ENCODE peak calls at places on chromosomes 5 and 9, in five cellular contexts. One of them, this sample, is unnamed.

GRCh38 chr5:95857185-95857945 is 34.8 kb upstream of the GLRX start:
- DNase-seq in GM12878: no peak
- DNase-seq in HepG2: peak; percentile 93
- DNase-seq in H1: no peak
- DNase-seq in K562: peak; percentile 57
- DNase-seq in this sample: no peak

GRCh38 chr5:153756540-153756939 is 266.1 kb downstream of the GRIA1 start:
- DNase-seq in GM12878: no peak
- DNase-seq in K562: no peak
- DNase-seq in HepG2: no peak
- DNase-seq in H1: no peak
- DNase-seq in this sample: no peak

GRCh38 chr5:141439411-141440141 is 9.3 kb downstream of the PCDHGA12 start:
- DNase-seq in H1: no peak
- DNase-seq in GM12878: no peak
- DNase-seq in HepG2: no peak
- DNase-seq in K562: no peak
- DNase-seq in this sample: no peak

GRCh38 chr5:33479321-33479720 is 38.6 kb downstream of the TARS1 start:
- DNase-seq in K562: no peak
- DNase-seq in H1: no peak
- DNase-seq in HepG2: no peak
- DNase-seq in GM12878: no peak
- DNase-seq in this sample: no peak

GRCh38 chr9:126049896-126050604 is 276.6 kb upstream of the MVB12B start:
- DNase-seq in GM12878: no peak
- DNase-seq in K562: peak; percentile 39
- DNase-seq in H1: no peak
- DNase-seq in HepG2: no peak
- DNase-seq in this sample: no peak

GRCh38 chr9:129979346-129979745 is 63.6 kb downstream of the FNBP1 start:
- DNase-seq in K562: no peak
- DNase-seq in GM12878: no peak
- DNase-seq in H1: no peak
- DNase-seq in HepG2: no peak
- DNase-seq in this sample: no peak

GRCh38 chr9:134923466-134923865 is 5.8 kb upstream of the FCN1 start:
- DNase-seq in HepG2: no peak
- DNase-seq in H1: no peak
- DNase-seq in GM12878: no peak
- DNase-seq in K562: no peak
- DNase-seq in this sample: no peak

GRCh38 chr5:29462261-29462660 is 1731.2 kb upstream of the CDH6 start:
- DNase-seq in GM12878: no peak
- DNase-seq in H1: no peak
- DNase-seq in K562: no peak
- DNase-seq in HepG2: no peak
- DNase-seq in this sample: no peak

GRCh38 chr5:168171901-168172717 is 119.3 kb upstream of the WWC1 start:
- DNase-seq in HepG2: no peak
- DNase-seq in H1: no peak
- DNase-seq in K562: no peak
- DNase-seq in GM12878: no peak
- DNase-seq in this sample: no peak

GRCh38 chr5:173050791-173051190 is 5.4 kb upstream of the CREBRF start:
- DNase-seq in H1: no peak
- DNase-seq in HepG2: no peak
- DNase-seq in GM12878: no peak
- DNase-seq in K562: no peak
- DNase-seq in this sample: no peak

GRCh38 chr9:123044556-123044955 is 11.1 kb downstream of the GPR21 start:
- DNase-seq in H1: no peak
- DNase-seq in HepG2: no peak
- DNase-seq in K562: no peak
- DNase-seq in GM12878: no peak
- DNase-seq in this sample: no peak

GRCh38 chr5:10310073-10310779 is 2.5 kb upstream of the CMBL start:
- DNase-seq in K562: peak; percentile 57
- DNase-seq in HepG2: peak; percentile 9
- DNase-seq in H1: no peak
- DNase-seq in GM12878: no peak
- DNase-seq in this sample: peak; percentile 69

GRCh38 chr9:69809304-69809863 is 11.2 kb upstream of the CFAP95 start:
- DNase-seq in H1: peak; percentile 75
- DNase-seq in K562: no peak
- DNase-seq in HepG2: no peak
- DNase-seq in GM12878: no peak
- DNase-seq in this sample: peak; percentile 7

GRCh38 chr5:6291961-6292360 is 86.4 kb downstream of the MED10 start:
- DNase-seq in HepG2: peak; percentile 38
- DNase-seq in GM12878: no peak
- DNase-seq in H1: no peak
- DNase-seq in K562: no peak
- DNase-seq in this sample: peak; percentile 12

GRCh38 chr5:74155501-74155900 is 485.0 kb downstream of the ENC1 start:
- DNase-seq in HepG2: no peak
- DNase-seq in GM12878: no peak
- DNase-seq in K562: no peak
- DNase-seq in H1: no peak
- DNase-seq in this sample: no peak

GRCh38 chr5:159017787-159018186 is 81.9 kb downstream of the EBF1 start:
- DNase-seq in GM12878: no peak
- DNase-seq in K562: peak; percentile 64
- DNase-seq in H1: no peak
- DNase-seq in HepG2: no peak
- DNase-seq in this sample: no peak

GRCh38 chr9:137076636-137077009 is 694 bp upstream of the UAP1L1 start:
- DNase-seq in HepG2: no peak
- DNase-seq in H1: no peak
- DNase-seq in K562: no peak
- DNase-seq in GM12878: no peak
- DNase-seq in this sample: no peak

GRCh38 chr9:116661037-116661954 is 25.8 kb upstream of the TRIM32 start:
- DNase-seq in HepG2: peak; percentile 57
- DNase-seq in K562: peak; percentile 58
- DNase-seq in H1: no peak
- DNase-seq in GM12878: peak; percentile 24
- DNase-seq in this sample: peak; percentile 59

GRCh38 chr5:108661030-108661429 is 86.7 kb upstream of the FER start:
- DNase-seq in K562: no peak
- DNase-seq in HepG2: no peak
- DNase-seq in H1: no peak
- DNase-seq in GM12878: no peak
- DNase-seq in this sample: no peak

GRCh38 chr5:160083501-160083900 is 35.7 kb downstream of the PWWP2A start:
- DNase-seq in H1: no peak
- DNase-seq in K562: no peak
- DNase-seq in GM12878: no peak
- DNase-seq in HepG2: no peak
- DNase-seq in this sample: no peak

GRCh38 chr5:158813275-158813674 is 286.4 kb downstream of the EBF1 start:
- DNase-seq in H1: no peak
- DNase-seq in K562: no peak
- DNase-seq in HepG2: no peak
- DNase-seq in GM12878: no peak
- DNase-seq in this sample: no peak

GRCh38 chr9:93088656-93089015 is 7.4 kb upstream of the CARD19 start:
- DNase-seq in K562: no peak
- DNase-seq in HepG2: no peak
- DNase-seq in H1: no peak
- DNase-seq in GM12878: no peak
- DNase-seq in this sample: no peak

GRCh38 chr5:170738840-170739239 is 44.7 kb upstream of the GABRP start:
- DNase-seq in GM12878: no peak
- DNase-seq in K562: no peak
- DNase-seq in H1: peak; percentile 44
- DNase-seq in HepG2: no peak
- DNase-seq in this sample: no peak

GRCh38 chr5:169762338-169763095 is 125.4 kb downstream of the DOCK2 start:
- DNase-seq in HepG2: no peak
- DNase-seq in K562: no peak
- DNase-seq in H1: no peak
- DNase-seq in GM12878: no peak
- DNase-seq in this sample: no peak

GRCh38 chr5:83925952-83926351 is 205.3 kb upstream of the HAPLN1 start:
- DNase-seq in GM12878: no peak
- DNase-seq in K562: no peak
- DNase-seq in HepG2: no peak
- DNase-seq in H1: no peak
- DNase-seq in this sample: no peak

GRCh38 chr5:38433160-38433861 is 123.1 kb downstream of the LIFR start:
- DNase-seq in K562: no peak
- DNase-seq in HepG2: no peak
- DNase-seq in GM12878: no peak
- DNase-seq in H1: no peak
- DNase-seq in this sample: no peak

GRCh38 chr9:36006541-36006940 is 30.2 kb upstream of the RECK start:
- DNase-seq in H1: no peak
- DNase-seq in K562: peak; percentile 41
- DNase-seq in GM12878: no peak
- DNase-seq in HepG2: peak; percentile 7
- DNase-seq in this sample: no peak

GRCh38 chr5:159883522-159883950 is 32.7 kb upstream of the ADRA1B start:
- DNase-seq in HepG2: no peak
- DNase-seq in GM12878: no peak
- DNase-seq in K562: no peak
- DNase-seq in H1: no peak
- DNase-seq in this sample: no peak

GRCh38 chr5:119943148-119943547 is 313.8 kb downstream of the FAM170A start:
- DNase-seq in HepG2: no peak
- DNase-seq in GM12878: no peak
- DNase-seq in H1: no peak
- DNase-seq in K562: no peak
- DNase-seq in this sample: no peak

GRCh38 chr9:116153765-116154333 is at the start of gene PAPPA:
- DNase-seq in HepG2: no peak
- DNase-seq in GM12878: no peak
- DNase-seq in K562: no peak
- DNase-seq in H1: peak; percentile 53
- DNase-seq in this sample: no peak

GRCh38 chr5:157390179-157390923 is 69.7 kb upstream of the NIPAL4 start:
- DNase-seq in HepG2: peak; percentile 93
- DNase-seq in GM12878: no peak
- DNase-seq in H1: no peak
- DNase-seq in K562: no peak
- DNase-seq in this sample: peak; percentile 97

GRCh38 chr9:24464321-24464951 is 81.3 kb downstream of the IZUMO3 start:
- DNase-seq in H1: peak; percentile 47
- DNase-seq in GM12878: no peak
- DNase-seq in K562: no peak
- DNase-seq in HepG2: no peak
- DNase-seq in this sample: no peak

GRCh38 chr5:154298060-154298459 is 107.5 kb downstream of the GALNT10 start:
- DNase-seq in GM12878: no peak
- DNase-seq in K562: no peak
- DNase-seq in H1: no peak
- DNase-seq in HepG2: no peak
- DNase-seq in this sample: no peak

GRCh38 chr9:132116583-132116982 is 36.9 kb upstream of the MED27 start:
- DNase-seq in H1: no peak
- DNase-seq in K562: no peak
- DNase-seq in HepG2: no peak
- DNase-seq in GM12878: no peak
- DNase-seq in this sample: no peak
- TF ChIP-seq YY1 in H1: no peak
- TF ChIP-seq YY1 in K562: no peak
- TF ChIP-seq YY1 in HepG2: no peak
- TF ChIP-seq YY1 in GM12878: no peak
- TF ChIP-seq YY1 in this sample: no peak

DNA sequence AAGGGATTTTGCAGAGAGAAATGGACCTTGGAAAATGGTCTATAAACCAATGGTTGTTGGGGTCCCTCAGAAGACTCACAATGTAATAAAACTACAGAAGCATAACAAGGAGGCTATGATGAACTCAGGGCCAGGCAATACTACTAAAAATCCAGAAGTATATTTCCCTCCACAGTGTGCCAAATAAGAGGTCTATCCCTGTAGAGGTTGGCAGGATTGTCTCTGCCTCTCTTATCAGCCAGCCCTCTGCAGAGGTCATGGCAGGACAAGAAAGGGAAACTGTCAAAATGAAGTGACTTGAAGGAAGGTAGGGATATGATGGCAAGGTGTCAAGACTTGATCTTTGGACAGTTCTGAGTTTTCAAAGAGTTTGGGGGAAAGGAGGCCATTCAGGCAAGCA is 115.7 kb upstream of the NR5A1 start:
- DNase-seq in H1: no peak
- DNase-seq in GM12878: no peak
- DNase-seq in K562: no peak
- DNase-seq in HepG2: no peak
- DNase-seq in this sample: no peak
- H3K27ac ChIP-seq in H1: no peak overlapping the region
- H3K27ac ChIP-seq in GM12878: peak overlapping the region; percentile 77
- H3K27ac ChIP-seq in K562: no peak overlapping the region
- H3K27ac ChIP-seq in HepG2: no peak overlapping the region
- H3K27ac ChIP-seq in this sample: no peak overlapping the region

GRCh38 chr9:124770359-124771020 is 621 bp downstream of the NR6A1 start:
- DNase-seq in GM12878: no peak
- DNase-seq in K562: peak; percentile 76
- DNase-seq in HepG2: no peak
- DNase-seq in H1: no peak
- DNase-seq in this sample: no peak

GRCh38 chr9:124773473-124774130 is 2.5 kb upstream of the NR6A1 start:
- DNase-seq in H1: no peak
- DNase-seq in GM12878: no peak
- DNase-seq in HepG2: no peak
- DNase-seq in K562: no peak
- DNase-seq in this sample: no peak

GRCh38 chr9:124769451-124770358 is 1.4 kb downstream of the NR6A1 start:
- DNase-seq in GM12878: no peak
- DNase-seq in HepG2: peak; percentile 51
- DNase-seq in K562: peak; percentile 49
- DNase-seq in H1: peak; percentile 82
- DNase-seq in this sample: peak; percentile 85

GRCh38 chr9:124771867-124772621 is 933 bp upstream of the NR6A1 start:
- DNase-seq in HepG2: peak; percentile 61
- DNase-seq in H1: peak; percentile 95
- DNase-seq in GM12878: no peak
- DNase-seq in K562: peak; percentile 83
- DNase-seq in this sample: peak; percentile 63

GRCh38 chr9:124771021-124771866 is at the start of gene NR6A1:
- DNase-seq in HepG2: peak; percentile 92
- DNase-seq in GM12878: peak; percentile 92
- DNase-seq in H1: peak; percentile 97
- DNase-seq in K562: peak; percentile 98
- DNase-seq in this sample: peak; percentile 95
- TF ChIP-seq POLR2A in HepG2: peak; percentile 65
- TF ChIP-seq POLR2A in GM12878: peak; percentile 64
- TF ChIP-seq POLR2A in H1: no peak
- TF ChIP-seq POLR2A in K562: peak; percentile 60
- TF ChIP-seq POLR2A in this sample: peak; percentile 47

DNA sequence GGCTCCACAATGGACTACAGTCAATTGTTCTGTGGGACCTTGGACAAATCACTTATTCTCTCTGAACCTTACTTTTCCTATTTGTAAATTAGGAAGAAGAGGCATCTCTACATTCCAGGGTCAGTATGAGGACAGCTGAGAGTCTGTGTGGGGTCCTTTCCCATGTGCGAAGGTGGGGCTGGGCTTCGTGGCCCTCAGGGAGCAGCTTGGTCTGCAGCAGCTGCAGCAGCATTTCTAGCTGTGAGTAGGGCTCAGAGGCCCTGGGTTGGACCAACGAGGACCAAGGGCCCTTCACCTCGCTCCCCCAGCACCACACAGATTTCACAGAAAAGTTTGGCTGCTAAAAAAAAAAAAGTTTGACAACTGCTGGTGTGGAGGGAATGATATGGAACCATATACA is 9.4 kb upstream of the DDX41 start:
- DNase-seq in HepG2: no peak
- DNase-seq in H1: no peak
- DNase-seq in GM12878: no peak
- DNase-seq in K562: no peak
- DNase-seq in this sample: no peak
- TF ChIP-seq YY1 in HepG2: no peak
- TF ChIP-seq YY1 in H1: no peak
- TF ChIP-seq YY1 in GM12878: no peak
- TF ChIP-seq YY1 in K562: no peak
- TF ChIP-seq YY1 in this sample: no peak